ENCODE peak calls at places on chromosomes 12 and 14, in eight cellular contexts. R is fibroblast of mammary gland, B is activated B cell treated with CpG ODN at 0.5 μM for 24 hours, T is GM06990, C is B cell, V is tibial nerve, W is IMR-90, N is AG10803. K is an unnamed sample.
A peak's percentile ranks its signal among the peaks of the same experiment; 100 is the strongest.

GRCh38 chr12:111443586-111443985 is 37.9 kb downstream of the SH2B3 start:
- DNase-seq in R (peak; percentile 75), B (no peak), T (no peak), C (no peak), V (no peak), W (peak; percentile 80), N (peak; percentile 59), K (no peak)

GRCh38 chr12:125515887-125516286 is 450.7 kb downstream of the AACS start:
- DNase-seq in R (no peak), B (no peak), T (no peak), C (no peak), V (no peak), W (no peak), N (no peak), K (no peak)

GRCh38 chr12:5736527-5736926 is 208.5 kb downstream of the ANO2 start:
- DNase-seq in R (no peak), B (no peak), T (no peak), C (no peak), V (no peak), W (no peak), N (no peak), K (peak; percentile 58)

GRCh38 chr14:68380304-68380840 is 412.5 kb downstream of the ZFP36L1 start:
- DNase-seq in R (no peak), B (no peak), T (peak; percentile 60), C (no peak), V (no peak), W (no peak), N (peak; percentile 84), K (no peak)

GRCh38 chr14:51460051-51460450 is 191.7 kb upstream of the FRMD6 start:
- DNase-seq in R (no peak), B (no peak), T (no peak), C (no peak), V (no peak), W (peak; percentile 70), N (peak; percentile 38), K (no peak)

GRCh38 chr12:121652767-121653497 is 16.5 kb downstream of the MORN3 start:
- DNase-seq in R (no peak), B (no peak), T (no peak), C (no peak), V (no peak), W (no peak), N (no peak), K (no peak)

GRCh38 chr12:131919366-131920156 is 9.5 kb upstream of the PUS1 start:
- DNase-seq in R (no peak), B (no peak), T (peak; percentile 8), C (no peak), V (no peak), W (no peak), N (no peak), K (no peak)

GRCh38 chr14:74308695-74309094 is 6.0 kb upstream of the ABCD4 start:
- DNase-seq in R (no peak), B (no peak), T (no peak), C (no peak), V (no peak), W (no peak), N (no peak), K (no peak)

GRCh38 chr14:53850714-53851296 is 105.8 kb downstream of the BMP4 start:
- DNase-seq in R (peak; percentile 17), B (no peak), T (no peak), C (no peak), V (no peak), W (peak; percentile 39), N (peak; percentile 45), K (no peak)

GRCh38 chr14:21860172-21860571 is 186.6 kb upstream of the OR4E1 start:
- DNase-seq in R (peak; percentile 29), B (no peak), T (no peak), C (peak; percentile 7), V (no peak), W (no peak), N (no peak), K (no peak)

GRCh38 chr14:68349900-68350323 is 443.0 kb downstream of the ZFP36L1 start:
- DNase-seq in R (peak; percentile 28), B (no peak), T (no peak), C (no peak), V (no peak), W (peak; percentile 92), N (no peak), K (no peak)

GRCh38 chr14:94394594-94395305 is 6.3 kb upstream of the SERPINA1 start:
- DNase-seq in R (peak; percentile 89), B (no peak), T (no peak), C (no peak), V (peak; percentile 59), W (peak; percentile 58), N (peak; percentile 75), K (no peak)

GRCh38 chr12:95548539-95549391 is 2.5 kb downstream of the USP44 start:
- DNase-seq in R (no peak), B (peak; percentile 64), T (peak; percentile 13), C (peak; percentile 90), V (peak; percentile 43), W (peak; percentile 64), N (no peak), K (no peak)

GRCh38 chr12:24864796-24865125 is 84.1 kb downstream of the BCAT1 start:
- DNase-seq in R (no peak), B (no peak), T (no peak), C (no peak), V (no peak), W (peak; percentile 60), N (no peak), K (no peak)

GRCh38 chr14:23895480-23895879 is 58.1 kb upstream of the DHRS4 start:
- DNase-seq in R (peak; percentile 2), B (no peak), T (no peak), C (no peak), V (no peak), W (no peak), N (no peak), K (no peak)

GRCh38 chr12:108604208-108604941 is 6.5 kb upstream of the TMEM119 start:
- DNase-seq in R (no peak), B (no peak), T (no peak), C (no peak), V (no peak), W (no peak), N (no peak), K (no peak)

GRCh38 chr14:99602054-99602787 is 1.8 kb downstream of the CCDC85C start:
- DNase-seq in R (no peak), B (no peak), T (no peak), C (no peak), V (no peak), W (peak; percentile 37), N (peak; percentile 15), K (no peak)

GRCh38 chr12:89935850-89936249 is 227.2 kb upstream of the ATP2B1 start:
- DNase-seq in R (no peak), B (no peak), T (peak; percentile 50), C (peak; percentile 24), V (no peak), W (no peak), N (no peak), K (no peak)

GRCh38 chr14:92323031-92323915 is at the start of gene SLC24A4:
- DNase-seq in R (no peak), B (no peak), T (peak; percentile 54), C (peak; percentile 6), V (no peak), W (no peak), N (no peak), K (no peak)

GRCh38 chr12:39105111-39105510 is 199.7 kb upstream of the CPNE8 start:
- DNase-seq in R (peak; percentile 3), B (no peak), T (no peak), C (no peak), V (no peak), W (no peak), N (peak; percentile 0), K (no peak)

GRCh38 chr14:26377150-26377549 is 220.7 kb downstream of the NOVA1 start:
- DNase-seq in R (no peak), B (no peak), T (no peak), C (no peak), V (no peak), W (no peak), N (no peak), K (no peak)

GRCh38 chr12:116959845-116960514 is 49.2 kb downstream of the FBXW8 start:
- DNase-seq in R (no peak), B (no peak), T (peak; percentile 39), C (no peak), V (no peak), W (no peak), N (no peak), K (no peak)

GRCh38 chr12:99087278-99087677 is 442.2 kb downstream of the APAF1 start:
- DNase-seq in R (no peak), B (no peak), T (no peak), C (no peak), V (no peak), W (no peak), N (no peak), K (no peak)

GRCh38 chr12:10615532-10615931 is 2.1 kb upstream of the MAGOHB start:
- DNase-seq in R (no peak), B (no peak), T (no peak), C (no peak), V (no peak), W (no peak), N (no peak), K (no peak)
- TF ChIP-seq CTCF in R (no peak), B (no peak), T (no peak), C (no peak), V (no peak), W (no peak), N (no peak), K (no peak)

DNA sequence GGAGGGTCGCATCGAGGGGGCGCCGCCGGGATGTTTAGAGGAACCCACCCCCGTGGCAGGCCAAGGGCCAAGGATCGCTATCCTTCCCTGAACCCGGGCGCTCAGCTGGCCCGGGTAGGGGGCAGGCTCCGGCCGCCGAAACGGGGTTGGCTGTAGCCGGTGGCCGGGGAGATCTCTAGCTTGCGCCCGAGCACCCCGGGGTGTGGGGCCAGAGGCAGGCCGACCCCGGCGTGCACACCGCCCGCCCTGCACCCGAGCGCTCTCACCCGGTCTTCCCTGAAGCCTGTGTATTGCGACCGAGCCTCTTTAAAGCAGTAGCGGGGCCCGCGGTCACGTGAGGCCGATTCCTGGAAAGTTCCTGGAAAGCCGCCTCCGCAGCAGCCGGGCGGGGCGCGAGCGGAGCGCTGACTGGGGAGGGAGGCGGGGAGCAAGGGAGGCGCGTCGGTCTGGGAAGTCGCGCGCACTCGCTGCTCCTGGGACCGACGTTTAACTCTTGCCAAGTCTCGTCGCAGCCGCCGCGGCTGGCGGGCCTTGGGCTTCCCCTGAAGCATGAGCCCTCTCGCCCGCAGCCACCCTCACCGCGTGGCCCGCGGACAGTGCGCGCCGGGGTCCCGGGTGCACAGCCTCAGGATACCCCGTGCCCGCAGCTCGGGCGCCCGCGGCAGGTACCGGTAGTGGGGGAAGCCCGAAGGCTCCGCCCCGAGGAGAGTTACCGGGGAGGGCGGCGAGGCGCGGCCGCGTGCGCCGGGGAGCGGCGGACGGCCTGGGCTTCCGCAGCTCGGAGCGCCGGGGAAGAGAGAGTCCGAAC is 1.7 kb upstream of the SOCS2 start:
- DNase-seq in R (peak; percentile 93), B (peak; percentile 64), T (peak; percentile 78), C (peak; percentile 72), V (peak; percentile 89), W (peak; percentile 92), N (peak; percentile 94), K (no peak)
- TF ChIP-seq CTCF in R (no peak), B (no peak), T (no peak), C (no peak), V (no peak), W (no peak), N (no peak), K (no peak)

GRCh38 chr14:61586539-61587396 is 108.5 kb upstream of the HIF1A start:
- DNase-seq in R (peak; percentile 84), B (no peak), T (no peak), C (no peak), V (no peak), W (peak; percentile 77), N (peak; percentile 66), K (no peak)
- TF ChIP-seq CTCF in R (no peak), B (no peak), T (no peak), C (no peak), V (no peak), W (no peak), N (no peak), K (no peak)

GRCh38 chr12:51846911-51847829 is 1.3 kb downstream of the FIGNL2 start:
- DNase-seq in R (no peak), B (peak; percentile 41), T (no peak), C (peak; percentile 71), V (peak; percentile 52), W (no peak), N (no peak), K (no peak)
- TF ChIP-seq CTCF in R (no peak), B (no peak), T (no peak), C (no peak), V (peak; percentile 7), W (no peak), N (no peak), K (no peak)